ENCODE peak calls at places on chromosomes 7 and 10, in five cellular contexts. U is cardiac muscle cell, A is fibroblast of the aortic adventitia, T is IMR-90, J is uterus. O is an unnamed sample.
A peak's percentile ranks its signal among the peaks of the same experiment; 100 is the strongest.

GRCh38 chr7:7100432-7100849 is 81.9 kb upstream of the C1GALT1 start:
- DNase-seq in U (peak; percentile 22), T (no peak), J (no peak), A (no peak), O (peak; percentile 28)

GRCh38 chr7:114472896-114473512 is 58.4 kb downstream of the FOXP2 start:
- DNase-seq in T (no peak), J (no peak), U (no peak), A (no peak), O (no peak)

GRCh38 chr7:16026253-16027020 is 340.0 kb upstream of the MEOX2 start:
- DNase-seq in A (peak; percentile 43), T (peak; percentile 84), U (peak; percentile 78), J (no peak), O (peak; percentile 64)

GRCh38 chr10:74223755-74224530 is 72.9 kb downstream of the ADK start:
- DNase-seq in U (peak; percentile 32), T (peak; percentile 58), A (peak; percentile 63), J (no peak), O (peak; percentile 36)

GRCh38 chr7:86911703-86912102 is 147.8 kb downstream of the ELAPOR2 start:
- DNase-seq in T (no peak), J (no peak), U (no peak), A (no peak), O (no peak)

GRCh38 chr10:133421336-133422222 is 2.8 kb downstream of the SPRN start:
- DNase-seq in J (no peak), T (no peak), A (no peak), U (no peak), O (no peak)

GRCh38 chr10:23368816-23369640 is 24.4 kb upstream of the C10orf67 start:
- DNase-seq in A (no peak), T (no peak), U (peak; percentile 21), J (no peak), O (no peak)

GRCh38 chr7:3592438-3593134 is 291.5 kb downstream of the SDK1 start:
- DNase-seq in U (no peak), A (no peak), J (no peak), T (peak; percentile 5), O (no peak)

GRCh38 chr10:69498711-69499471 is 47.6 kb downstream of the TSPAN15 start:
- DNase-seq in T (no peak), J (no peak), A (no peak), U (no peak), O (no peak)

GRCh38 chr7:128161466-128162125 is 79.5 kb upstream of the LEP start:
- DNase-seq in J (no peak), T (no peak), A (no peak), U (no peak), O (no peak)
- H3K4me3 ChIP-seq in J (no peak overlapping the region), T (no peak overlapping the region), A (no peak overlapping the region), U (no peak overlapping the region), O (no peak overlapping the region)

DNA sequence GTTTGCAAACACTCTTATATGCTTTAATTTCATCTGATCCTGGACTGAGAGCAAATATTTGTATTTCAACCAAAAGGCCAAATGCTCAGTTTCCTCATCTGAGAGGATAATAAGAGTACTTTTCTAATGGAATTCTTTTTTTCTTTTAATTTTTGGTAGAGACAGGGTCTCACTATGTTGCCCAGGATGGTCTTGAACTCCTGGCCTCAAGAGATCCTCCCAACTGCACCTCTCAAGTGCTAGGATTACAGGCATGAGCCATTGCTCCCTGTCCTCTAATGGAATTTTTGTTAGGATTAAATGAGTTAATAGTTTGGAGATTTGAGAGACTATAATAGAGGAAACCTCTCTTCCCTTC is 68.4 kb upstream of the KMT2E start:
- DNase-seq in T (no peak), J (no peak), A (no peak), U (no peak), O (no peak)
- H3K4me3 ChIP-seq in T (no peak overlapping the region), J (no peak overlapping the region), A (no peak overlapping the region), U (no peak overlapping the region), O (no peak overlapping the region)

DNA sequence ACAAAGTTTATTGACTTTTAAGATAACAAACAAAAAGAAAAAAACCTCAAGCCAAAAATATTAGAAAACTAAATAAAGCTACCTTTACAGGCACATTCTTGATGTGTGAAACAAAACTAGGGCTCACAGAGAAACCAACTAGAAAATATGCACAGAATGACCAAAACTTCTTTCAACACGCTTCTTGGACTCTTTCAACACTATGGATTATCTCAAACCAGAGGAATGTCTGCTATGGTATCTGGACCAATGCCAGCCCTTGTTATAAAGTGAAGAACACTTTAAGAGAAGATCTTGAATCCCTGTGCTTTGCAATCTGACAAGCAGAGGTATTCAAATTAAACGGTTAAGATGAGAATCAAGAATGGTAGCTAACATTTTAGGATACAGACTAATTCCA is 76.6 kb downstream of the DNAJC1 start:
- DNase-seq in J (no peak), T (peak; percentile 94), A (peak; percentile 97), U (peak; percentile 98), O (peak; percentile 94)
- H3K4me3 ChIP-seq in J (no peak overlapping the region), T (no peak overlapping the region), A (no peak overlapping the region), U (no peak overlapping the region), O (no peak overlapping the region)

GRCh38 chr7:31690892-31691291 is 3.9 kb downstream of the PPP1R17 start:
- DNase-seq in A (no peak), J (no peak), T (no peak), U (no peak), O (no peak)

GRCh38 chr7:31688347-31688746 is 1.3 kb downstream of the PPP1R17 start:
- DNase-seq in U (no peak), J (no peak), T (no peak), A (no peak), O (no peak)

GRCh38 chr7:31687024-31687423 is at the start of gene PPP1R17:
- DNase-seq in A (no peak), U (peak; percentile 10), J (no peak), T (no peak), O (no peak)

GRCh38 chr7:31692451-31692850 is 5.4 kb downstream of the PPP1R17 start:
- DNase-seq in U (no peak), A (no peak), J (no peak), T (no peak), O (no peak)

GRCh38 chr7:31688990-31689389 is 2.0 kb downstream of the PPP1R17 start:
- DNase-seq in A (no peak), U (no peak), T (no peak), J (no peak), O (no peak)
- H3K4me3 ChIP-seq in A (no peak overlapping the region), U (no peak overlapping the region), T (no peak overlapping the region), J (no peak overlapping the region), O (no peak overlapping the region)